ENCODE peak calls at places on chromosome 6, in six cellular contexts. One of them, this sample, is unnamed.

GRCh38 chr6:63598001-63598250 is 25.6 kb downstream of the LOC128125822 start:
- DNase-seq in CD8-positive, alpha-beta T cell: no peak
- DNase-seq in uterus: no peak
- DNase-seq in RWPE1: no peak
- DNase-seq in GM10248: no peak
- DNase-seq in astrocyte of the spinal cord: peak; percentile 21
- DNase-seq in this sample: no peak

GRCh38 chr6:112936476-112936875 is 589.3 kb downstream of the RFPL4B start:
- DNase-seq in CD8-positive, alpha-beta T cell: no peak
- DNase-seq in uterus: no peak
- DNase-seq in RWPE1: no peak
- DNase-seq in GM10248: no peak
- DNase-seq in astrocyte of the spinal cord: peak; percentile 79
- DNase-seq in this sample: no peak

GRCh38 chr6:169839029-169839481 is 87.6 kb downstream of the ERMARD start:
- DNase-seq in CD8-positive, alpha-beta T cell: no peak
- DNase-seq in uterus: no peak
- DNase-seq in RWPE1: no peak
- DNase-seq in GM10248: no peak
- DNase-seq in astrocyte of the spinal cord: no peak
- DNase-seq in this sample: no peak

GRCh38 chr6:3848925-3849605 is at the start of gene FAM50B:
- DNase-seq in CD8-positive, alpha-beta T cell: peak; percentile 91
- DNase-seq in uterus: peak; percentile 96
- DNase-seq in RWPE1: peak; percentile 85
- DNase-seq in GM10248: peak; percentile 91
- DNase-seq in astrocyte of the spinal cord: peak; percentile 90
- DNase-seq in this sample: peak; percentile 98

GRCh38 chr6:150775804-150776203 is 89.7 kb upstream of the MTHFD1L start:
- DNase-seq in CD8-positive, alpha-beta T cell: no peak
- DNase-seq in uterus: no peak
- DNase-seq in RWPE1: no peak
- DNase-seq in GM10248: no peak
- DNase-seq in astrocyte of the spinal cord: no peak
- DNase-seq in this sample: no peak

GRCh38 chr6:106154326-106154725 is 68.2 kb downstream of the PRDM1 start:
- DNase-seq in CD8-positive, alpha-beta T cell: no peak
- DNase-seq in uterus: no peak
- DNase-seq in RWPE1: no peak
- DNase-seq in GM10248: no peak
- DNase-seq in astrocyte of the spinal cord: no peak
- DNase-seq in this sample: no peak

GRCh38 chr6:2534406-2535139 is 216.1 kb downstream of the MYLK4 start:
- DNase-seq in CD8-positive, alpha-beta T cell: no peak
- DNase-seq in uterus: no peak
- DNase-seq in RWPE1: no peak
- DNase-seq in GM10248: no peak
- DNase-seq in astrocyte of the spinal cord: peak; percentile 84
- DNase-seq in this sample: no peak

GRCh38 chr6:38110407-38111025 is 291.0 kb downstream of the ZFAND3 start:
- DNase-seq in CD8-positive, alpha-beta T cell: no peak
- DNase-seq in uterus: no peak
- DNase-seq in RWPE1: no peak
- DNase-seq in GM10248: no peak
- DNase-seq in astrocyte of the spinal cord: no peak
- DNase-seq in this sample: no peak

GRCh38 chr6:20584100-20584731 is 50.0 kb downstream of the CDKAL1 start:
- DNase-seq in CD8-positive, alpha-beta T cell: no peak
- DNase-seq in uterus: no peak
- DNase-seq in RWPE1: no peak
- DNase-seq in GM10248: no peak
- DNase-seq in astrocyte of the spinal cord: no peak
- DNase-seq in this sample: no peak

GRCh38 chr6:128491041-128491642 is 29.3 kb downstream of the PTPRK start:
- DNase-seq in CD8-positive, alpha-beta T cell: no peak
- DNase-seq in uterus: no peak
- DNase-seq in RWPE1: no peak
- DNase-seq in GM10248: no peak
- DNase-seq in astrocyte of the spinal cord: peak; percentile 50
- DNase-seq in this sample: no peak

GRCh38 chr6:169813969-169814368 is 62.5 kb downstream of the ERMARD start:
- DNase-seq in CD8-positive, alpha-beta T cell: no peak
- DNase-seq in uterus: no peak
- DNase-seq in RWPE1: no peak
- DNase-seq in GM10248: no peak
- DNase-seq in astrocyte of the spinal cord: no peak
- DNase-seq in this sample: no peak

GRCh38 chr6:34301408-34301807 is 52.6 kb upstream of the SMIM29 start:
- DNase-seq in CD8-positive, alpha-beta T cell: no peak
- DNase-seq in uterus: peak; percentile 63
- DNase-seq in RWPE1: no peak
- DNase-seq in GM10248: no peak
- DNase-seq in astrocyte of the spinal cord: peak; percentile 79
- DNase-seq in this sample: no peak

GRCh38 chr6:50952092-50952932 is 133.6 kb downstream of the TFAP2B start:
- DNase-seq in CD8-positive, alpha-beta T cell: no peak
- DNase-seq in uterus: no peak
- DNase-seq in RWPE1: no peak
- DNase-seq in GM10248: no peak
- DNase-seq in astrocyte of the spinal cord: no peak
- DNase-seq in this sample: no peak

GRCh38 chr6:150072201-150072600 is 3.3 kb upstream of the ULBP3 start:
- DNase-seq in CD8-positive, alpha-beta T cell: peak; percentile 44
- DNase-seq in uterus: no peak
- DNase-seq in RWPE1: peak; percentile 70
- DNase-seq in GM10248: no peak
- DNase-seq in astrocyte of the spinal cord: no peak
- DNase-seq in this sample: no peak

GRCh38 chr6:56642366-56643261 is at the start of gene DST:
- DNase-seq in CD8-positive, alpha-beta T cell: no peak
- DNase-seq in uterus: no peak
- DNase-seq in RWPE1: peak; percentile 85
- DNase-seq in GM10248: no peak
- DNase-seq in astrocyte of the spinal cord: peak; percentile 94
- DNase-seq in this sample: no peak

GRCh38 chr6:16157909-16158308 is 29.0 kb downstream of the MYLIP start:
- DNase-seq in CD8-positive, alpha-beta T cell: no peak
- DNase-seq in uterus: peak; percentile 53
- DNase-seq in RWPE1: no peak
- DNase-seq in GM10248: no peak
- DNase-seq in astrocyte of the spinal cord: no peak
- DNase-seq in this sample: no peak

GRCh38 chr6:144331610-144332009 is 46.5 kb downstream of the UTRN start:
- DNase-seq in CD8-positive, alpha-beta T cell: no peak
- DNase-seq in uterus: no peak
- DNase-seq in RWPE1: no peak
- DNase-seq in GM10248: no peak
- DNase-seq in astrocyte of the spinal cord: peak; percentile 50
- DNase-seq in this sample: no peak

GRCh38 chr6:155154158-155154830 is 109.5 kb upstream of the CLDN20 start:
- DNase-seq in CD8-positive, alpha-beta T cell: no peak
- DNase-seq in uterus: peak; percentile 38
- DNase-seq in RWPE1: peak; percentile 57
- DNase-seq in GM10248: no peak
- DNase-seq in astrocyte of the spinal cord: peak; percentile 93
- DNase-seq in this sample: peak; percentile 44

GRCh38 chr6:33787336-33787953 is 1.5 kb downstream of the LEMD2 start:
- DNase-seq in CD8-positive, alpha-beta T cell: no peak
- DNase-seq in uterus: no peak
- DNase-seq in RWPE1: no peak
- DNase-seq in GM10248: no peak
- DNase-seq in astrocyte of the spinal cord: peak; percentile 33
- DNase-seq in this sample: no peak

GRCh38 chr6:108760158-108761050 is 87.8 kb upstream of the ARMC2 start:
- DNase-seq in CD8-positive, alpha-beta T cell: no peak
- DNase-seq in uterus: no peak
- DNase-seq in RWPE1: no peak
- DNase-seq in GM10248: no peak
- DNase-seq in astrocyte of the spinal cord: peak; percentile 63
- DNase-seq in this sample: no peak

GRCh38 chr6:25085761-25086160 is 150.0 kb upstream of the RIPOR2 start:
- DNase-seq in CD8-positive, alpha-beta T cell: no peak
- DNase-seq in uterus: no peak
- DNase-seq in RWPE1: no peak
- DNase-seq in GM10248: peak; percentile 20
- DNase-seq in astrocyte of the spinal cord: no peak
- DNase-seq in this sample: no peak

GRCh38 chr6:166483026-166483425 is 100.3 kb upstream of the MPC1 start:
- DNase-seq in CD8-positive, alpha-beta T cell: no peak
- DNase-seq in uterus: no peak
- DNase-seq in RWPE1: no peak
- DNase-seq in GM10248: no peak
- DNase-seq in astrocyte of the spinal cord: no peak
- DNase-seq in this sample: no peak

GRCh38 chr6:35070111-35070510 is 71.0 kb downstream of the TCP11 start:
- DNase-seq in CD8-positive, alpha-beta T cell: no peak
- DNase-seq in uterus: no peak
- DNase-seq in RWPE1: no peak
- DNase-seq in GM10248: no peak
- DNase-seq in astrocyte of the spinal cord: no peak
- DNase-seq in this sample: no peak

GRCh38 chr6:138580040-138580439 is 80.7 kb upstream of the NHSL1 start:
- DNase-seq in CD8-positive, alpha-beta T cell: no peak
- DNase-seq in uterus: no peak
- DNase-seq in RWPE1: no peak
- DNase-seq in GM10248: no peak
- DNase-seq in astrocyte of the spinal cord: no peak
- DNase-seq in this sample: no peak

GRCh38 chr6:37628611-37629320 is 68.9 kb downstream of the MDGA1 start:
- DNase-seq in CD8-positive, alpha-beta T cell: no peak
- DNase-seq in uterus: no peak
- DNase-seq in RWPE1: no peak
- DNase-seq in GM10248: no peak
- DNase-seq in astrocyte of the spinal cord: peak; percentile 73
- DNase-seq in this sample: no peak

GRCh38 chr6:85428486-85428885 is 21.4 kb upstream of the NT5E start:
- DNase-seq in CD8-positive, alpha-beta T cell: no peak
- DNase-seq in uterus: no peak
- DNase-seq in RWPE1: no peak
- DNase-seq in GM10248: no peak
- DNase-seq in astrocyte of the spinal cord: no peak
- DNase-seq in this sample: no peak

GRCh38 chr6:134464690-134465411 is 146.9 kb upstream of the SGK1 start:
- DNase-seq in CD8-positive, alpha-beta T cell: no peak
- DNase-seq in uterus: no peak
- DNase-seq in RWPE1: peak; percentile 63
- DNase-seq in GM10248: peak; percentile 27
- DNase-seq in astrocyte of the spinal cord: peak; percentile 90
- DNase-seq in this sample: no peak

GRCh38 chr6:1527098-1527497 is 82.6 kb upstream of the FOXC1 start:
- DNase-seq in CD8-positive, alpha-beta T cell: peak; percentile 65
- DNase-seq in uterus: no peak
- DNase-seq in RWPE1: no peak
- DNase-seq in GM10248: no peak
- DNase-seq in astrocyte of the spinal cord: peak; percentile 64
- DNase-seq in this sample: no peak

GRCh38 chr6:1526689-1527088 is 83.0 kb upstream of the FOXC1 start:
- DNase-seq in CD8-positive, alpha-beta T cell: no peak
- DNase-seq in uterus: no peak
- DNase-seq in RWPE1: no peak
- DNase-seq in GM10248: no peak
- DNase-seq in astrocyte of the spinal cord: no peak
- DNase-seq in this sample: no peak

GRCh38 chr6:1525364-1526038 is 84.2 kb upstream of the FOXC1 start:
- DNase-seq in CD8-positive, alpha-beta T cell: no peak
- DNase-seq in uterus: no peak
- DNase-seq in RWPE1: no peak
- DNase-seq in GM10248: no peak
- DNase-seq in astrocyte of the spinal cord: no peak
- DNase-seq in this sample: no peak

GRCh38 chr6:1522779-1523178 is 86.9 kb upstream of the FOXC1 start:
- DNase-seq in CD8-positive, alpha-beta T cell: no peak
- DNase-seq in uterus: no peak
- DNase-seq in RWPE1: no peak
- DNase-seq in GM10248: no peak
- DNase-seq in astrocyte of the spinal cord: no peak
- DNase-seq in this sample: no peak

GRCh38 chr6:1524040-1524480 is 85.7 kb upstream of the FOXC1 start:
- DNase-seq in CD8-positive, alpha-beta T cell: peak; percentile 81
- DNase-seq in uterus: peak; percentile 36
- DNase-seq in RWPE1: peak; percentile 85
- DNase-seq in GM10248: peak; percentile 78
- DNase-seq in astrocyte of the spinal cord: peak; percentile 49
- DNase-seq in this sample: peak; percentile 69
- TF ChIP-seq CTCF in CD8-positive, alpha-beta T cell: peak; percentile 65
- TF ChIP-seq CTCF in uterus: peak; percentile 17
- TF ChIP-seq CTCF in RWPE1: peak; percentile 91
- TF ChIP-seq CTCF in GM10248: peak; percentile 50
- TF ChIP-seq CTCF in astrocyte of the spinal cord: peak; percentile 66
- TF ChIP-seq CTCF in this sample: peak; percentile 68

GRCh38 chr6:23435798-23436197 is 690.2 kb upstream of the NRSN1 start:
- DNase-seq in CD8-positive, alpha-beta T cell: no peak
- DNase-seq in uterus: no peak
- DNase-seq in RWPE1: no peak
- DNase-seq in GM10248: no peak
- DNase-seq in astrocyte of the spinal cord: no peak
- DNase-seq in this sample: no peak
- TF ChIP-seq CTCF in CD8-positive, alpha-beta T cell: no peak
- TF ChIP-seq CTCF in uterus: no peak
- TF ChIP-seq CTCF in RWPE1: no peak
- TF ChIP-seq CTCF in GM10248: no peak
- TF ChIP-seq CTCF in astrocyte of the spinal cord: no peak
- TF ChIP-seq CTCF in this sample: no peak

GRCh38 chr6:89430563-89430962 is 2.4 kb upstream of the ANKRD6 start:
- DNase-seq in CD8-positive, alpha-beta T cell: no peak
- DNase-seq in uterus: no peak
- DNase-seq in RWPE1: no peak
- DNase-seq in GM10248: no peak
- DNase-seq in astrocyte of the spinal cord: peak; percentile 37
- DNase-seq in this sample: no peak
- TF ChIP-seq CTCF in CD8-positive, alpha-beta T cell: no peak
- TF ChIP-seq CTCF in uterus: no peak
- TF ChIP-seq CTCF in RWPE1: no peak
- TF ChIP-seq CTCF in GM10248: no peak
- TF ChIP-seq CTCF in astrocyte of the spinal cord: no peak
- TF ChIP-seq CTCF in this sample: no peak

GRCh38 chr6:31582230-31582601 is at the start of gene LTB:
- DNase-seq in CD8-positive, alpha-beta T cell: peak; percentile 77
- DNase-seq in uterus: no peak
- DNase-seq in RWPE1: no peak
- DNase-seq in GM10248: no peak
- DNase-seq in astrocyte of the spinal cord: no peak
- DNase-seq in this sample: no peak

GRCh38 chr6:31587791-31588777 is 2.0 kb downstream of the LST1 start:
- DNase-seq in CD8-positive, alpha-beta T cell: no peak
- DNase-seq in uterus: no peak
- DNase-seq in RWPE1: no peak
- DNase-seq in GM10248: no peak
- DNase-seq in astrocyte of the spinal cord: no peak
- DNase-seq in this sample: no peak

GRCh38 chr6:31586596-31586995 is 519 bp downstream of the LST1 start:
- DNase-seq in CD8-positive, alpha-beta T cell: peak; percentile 45
- DNase-seq in uterus: no peak
- DNase-seq in RWPE1: no peak
- DNase-seq in GM10248: no peak
- DNase-seq in astrocyte of the spinal cord: no peak
- DNase-seq in this sample: no peak

GRCh38 chr6:31586013-31586412 is at the start of gene LST1:
- DNase-seq in CD8-positive, alpha-beta T cell: no peak
- DNase-seq in uterus: no peak
- DNase-seq in RWPE1: no peak
- DNase-seq in GM10248: no peak
- DNase-seq in astrocyte of the spinal cord: no peak
- DNase-seq in this sample: no peak

GRCh38 chr6:31585531-31585930 is 546 bp upstream of the LST1 start:
- DNase-seq in CD8-positive, alpha-beta T cell: peak; percentile 37
- DNase-seq in uterus: no peak
- DNase-seq in RWPE1: no peak
- DNase-seq in GM10248: no peak
- DNase-seq in astrocyte of the spinal cord: no peak
- DNase-seq in this sample: no peak
- TF ChIP-seq CTCF in CD8-positive, alpha-beta T cell: peak; percentile 44
- TF ChIP-seq CTCF in uterus: no peak
- TF ChIP-seq CTCF in RWPE1: no peak
- TF ChIP-seq CTCF in GM10248: peak; percentile 47
- TF ChIP-seq CTCF in astrocyte of the spinal cord: peak; percentile 42
- TF ChIP-seq CTCF in this sample: peak; percentile 43